ENCODE peak calls at places on chromosomes 7 and 10, in five cellular contexts. One of them, this sample, is unnamed.

GRCh38 chr7:102978280-102978679 is 65.5 kb downstream of the LRRC17 start:
- DNase-seq in stomach: peak
- DNase-seq in CD4-positive, alpha-beta memory T cell: no peak
- DNase-seq in heart left ventricle: peak
- DNase-seq in H9: no peak
- DNase-seq in this sample: peak

GRCh38 chr10:4202936-4203335 is 417.9 kb upstream of the KLF6 start:
- DNase-seq in stomach: no peak
- DNase-seq in CD4-positive, alpha-beta memory T cell: no peak
- DNase-seq in heart left ventricle: no peak
- DNase-seq in H9: no peak
- DNase-seq in this sample: no peak

GRCh38 chr10:17175551-17175950 is 25.9 kb downstream of the TRDMT1 start:
- DNase-seq in stomach: no peak
- DNase-seq in CD4-positive, alpha-beta memory T cell: peak
- DNase-seq in heart left ventricle: no peak
- DNase-seq in H9: no peak
- DNase-seq in this sample: no peak

GRCh38 chr10:86635402-86635801 is 18.9 kb upstream of the OPN4 start:
- DNase-seq in stomach: no peak
- DNase-seq in CD4-positive, alpha-beta memory T cell: no peak
- DNase-seq in heart left ventricle: no peak
- DNase-seq in H9: no peak
- DNase-seq in this sample: no peak

GRCh38 chr10:45224219-45224841 is 91.1 kb downstream of the OR13A1 start:
- DNase-seq in stomach: no peak
- DNase-seq in CD4-positive, alpha-beta memory T cell: no peak
- DNase-seq in heart left ventricle: no peak
- DNase-seq in H9: no peak
- DNase-seq in this sample: no peak

GRCh38 chr7:155427411-155428038 is 30.4 kb upstream of the EN2 start:
- DNase-seq in stomach: no peak
- DNase-seq in CD4-positive, alpha-beta memory T cell: no peak
- DNase-seq in heart left ventricle: no peak
- DNase-seq in H9: no peak
- DNase-seq in this sample: no peak

GRCh38 chr10:35992107-35992506 is 350.0 kb upstream of the FZD8 start:
- DNase-seq in stomach: no peak
- DNase-seq in CD4-positive, alpha-beta memory T cell: no peak
- DNase-seq in heart left ventricle: no peak
- DNase-seq in H9: no peak
- DNase-seq in this sample: no peak

GRCh38 chr10:101467286-101467770 is 113.4 kb downstream of the BTRC start:
- DNase-seq in stomach: no peak
- DNase-seq in CD4-positive, alpha-beta memory T cell: peak
- DNase-seq in heart left ventricle: no peak
- DNase-seq in H9: peak
- DNase-seq in this sample: peak

GRCh38 chr10:111481271-111482073 is 404.6 kb downstream of the ADRA2A start:
- DNase-seq in stomach: no peak
- DNase-seq in CD4-positive, alpha-beta memory T cell: no peak
- DNase-seq in heart left ventricle: no peak
- DNase-seq in H9: no peak
- DNase-seq in this sample: no peak

GRCh38 chr7:7136857-7137309 is 45.5 kb upstream of the C1GALT1 start:
- DNase-seq in stomach: no peak
- DNase-seq in CD4-positive, alpha-beta memory T cell: no peak
- DNase-seq in heart left ventricle: no peak
- DNase-seq in H9: no peak
- DNase-seq in this sample: peak

GRCh38 chr7:7136423-7136822 is 45.9 kb upstream of the C1GALT1 start:
- DNase-seq in stomach: no peak
- DNase-seq in CD4-positive, alpha-beta memory T cell: no peak
- DNase-seq in heart left ventricle: no peak
- DNase-seq in H9: no peak
- DNase-seq in this sample: no peak

GRCh38 chr7:7135074-7135473 is 47.3 kb upstream of the C1GALT1 start:
- DNase-seq in stomach: no peak
- DNase-seq in CD4-positive, alpha-beta memory T cell: no peak
- DNase-seq in heart left ventricle: no peak
- DNase-seq in H9: no peak
- DNase-seq in this sample: no peak

GRCh38 chr7:7131273-7131672 is 51.1 kb upstream of the C1GALT1 start:
- DNase-seq in stomach: no peak
- DNase-seq in CD4-positive, alpha-beta memory T cell: no peak
- DNase-seq in heart left ventricle: no peak
- DNase-seq in H9: peak
- DNase-seq in this sample: no peak

DNA sequence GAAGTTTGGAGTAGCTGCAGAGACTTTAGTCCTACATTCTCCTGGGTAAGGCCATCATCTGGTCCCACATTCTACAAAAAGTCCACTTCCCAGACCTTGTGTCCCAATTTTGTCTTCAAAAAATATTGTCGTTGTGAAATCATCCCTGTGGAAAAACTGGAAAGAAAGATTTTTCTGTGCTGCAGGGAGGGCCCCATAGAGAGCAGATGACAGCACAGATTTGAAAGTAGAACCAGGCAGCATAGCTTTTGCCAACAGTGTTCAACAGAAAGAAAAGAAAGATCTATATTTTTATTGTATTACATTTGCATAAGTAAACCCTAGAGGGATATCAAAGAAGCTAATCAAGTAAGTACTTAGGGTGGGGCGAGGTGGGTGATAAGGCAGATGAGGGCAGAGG is 48.3 kb upstream of the C1GALT1 start:
- DNase-seq in stomach: no peak
- DNase-seq in CD4-positive, alpha-beta memory T cell: no peak
- DNase-seq in heart left ventricle: no peak
- DNase-seq in H9: no peak
- DNase-seq in this sample: no peak
- H3K27ac ChIP-seq in stomach: no peak
- H3K27ac ChIP-seq in CD4-positive, alpha-beta memory T cell: no peak
- H3K27ac ChIP-seq in heart left ventricle: no peak
- H3K27ac ChIP-seq in H9: no peak
- H3K27ac ChIP-seq in this sample: no peak

GRCh38 chr10:34121125-34121973 is 693.7 kb downstream of the PARD3 start:
- DNase-seq in stomach: no peak
- DNase-seq in CD4-positive, alpha-beta memory T cell: no peak
- DNase-seq in heart left ventricle: no peak
- DNase-seq in H9: no peak
- DNase-seq in this sample: no peak
- H3K27ac ChIP-seq in stomach: no peak
- H3K27ac ChIP-seq in CD4-positive, alpha-beta memory T cell: no peak
- H3K27ac ChIP-seq in heart left ventricle: no peak
- H3K27ac ChIP-seq in H9: no peak
- H3K27ac ChIP-seq in this sample: no peak

DNA sequence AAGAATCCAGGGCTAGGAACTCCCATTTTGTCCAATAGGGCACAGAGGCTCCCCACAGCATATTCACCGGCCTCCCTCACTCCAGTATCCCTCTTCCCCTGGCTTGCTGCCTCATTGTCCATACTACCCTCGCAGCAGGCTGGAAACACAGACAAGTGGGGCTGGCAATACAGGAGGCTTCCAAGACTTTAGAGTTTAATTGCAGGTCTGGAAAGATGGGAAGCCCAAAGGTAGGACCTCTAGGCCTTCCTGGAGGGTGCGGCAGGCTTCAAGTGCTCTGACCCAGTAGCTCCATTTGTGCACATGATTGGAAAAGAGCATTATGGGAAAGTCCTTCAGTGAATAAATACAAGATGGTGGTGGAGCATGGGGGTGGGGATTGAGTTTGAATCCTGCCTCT is 166.7 kb downstream of the EVX1 start:
- DNase-seq in stomach: no peak
- DNase-seq in CD4-positive, alpha-beta memory T cell: no peak
- DNase-seq in heart left ventricle: no peak
- DNase-seq in H9: no peak
- DNase-seq in this sample: no peak
- H3K27ac ChIP-seq in stomach: no peak
- H3K27ac ChIP-seq in CD4-positive, alpha-beta memory T cell: no peak
- H3K27ac ChIP-seq in heart left ventricle: no peak
- H3K27ac ChIP-seq in H9: no peak
- H3K27ac ChIP-seq in this sample: no peak

GRCh38 chr7:47762746-47763062 is 180.8 kb upstream of the TNS3 start:
- DNase-seq in stomach: no peak
- DNase-seq in CD4-positive, alpha-beta memory T cell: no peak
- DNase-seq in heart left ventricle: no peak
- DNase-seq in H9: no peak
- DNase-seq in this sample: no peak
- H3K27ac ChIP-seq in stomach: no peak
- H3K27ac ChIP-seq in CD4-positive, alpha-beta memory T cell: no peak
- H3K27ac ChIP-seq in heart left ventricle: no peak
- H3K27ac ChIP-seq in H9: no peak
- H3K27ac ChIP-seq in this sample: peak